ENCODE peak calls at places on chromosomes 3 and 15, in eight cellular contexts. Y, F, T, Q, N, O, A and I are unnamed samples.

GRCh38 chr3:180704532-180704931 is 25.2 kb upstream of the CCDC39 start:
- DNase-seq in Y (no peak), N (no peak), F (no peak), Q (no peak), T (no peak), A (no peak), O (no peak), I (peak; percentile 74)

GRCh38 chr15:70741677-70742293 is 21.6 kb downstream of the UACA start:
- DNase-seq in Q (no peak), T (peak; percentile 79), A (peak; percentile 75), F (peak; percentile 71), Y (no peak), N (no peak), O (no peak), I (peak; percentile 92)

GRCh38 chr3:127014536-127015281 is 31.8 kb downstream of the PLXNA1 start:
- DNase-seq in O (no peak), Q (no peak), N (no peak), A (no peak), F (no peak), Y (no peak), T (no peak), I (no peak)

GRCh38 chr3:20696393-20697045 is 510.5 kb upstream of the SGO1 start:
- DNase-seq in N (no peak), O (no peak), F (no peak), Y (no peak), Q (no peak), A (no peak), T (no peak), I (peak; percentile 25)

GRCh38 chr3:140995881-140996280 is 54.2 kb downstream of the SLC25A36 start:
- DNase-seq in Q (no peak), T (no peak), A (no peak), F (no peak), N (no peak), O (no peak), Y (no peak), I (no peak)

GRCh38 chr3:122060044-122060694 is 5.0 kb downstream of the CD86 start:
- DNase-seq in N (no peak), Q (no peak), A (no peak), T (no peak), O (no peak), Y (no peak), F (no peak), I (peak; percentile 5)

GRCh38 chr3:16513141-16514020 is at the start of gene RFTN1:
- DNase-seq in N (peak; percentile 81), Q (peak; percentile 67), F (peak; percentile 50), O (peak; percentile 54), T (no peak), Y (peak; percentile 60), A (peak; percentile 54), I (peak; percentile 39)

GRCh38 chr3:105619651-105620050 is 249.2 kb downstream of the CBLB start:
- DNase-seq in T (no peak), N (no peak), O (no peak), F (no peak), Y (no peak), Q (no peak), A (no peak), I (no peak)

GRCh38 chr3:24604215-24604614 is 109.6 kb upstream of the THRB start:
- DNase-seq in N (no peak), A (no peak), Q (no peak), Y (no peak), F (no peak), T (no peak), O (no peak), I (no peak)

GRCh38 chr3:137962251-137962650 is 47.7 kb upstream of the CLDN18 start:
- DNase-seq in F (no peak), Y (no peak), N (no peak), A (no peak), T (no peak), Q (no peak), O (no peak), I (no peak)

GRCh38 chr3:184306573-184306972 is 7.5 kb downstream of the PSMD2 start:
- DNase-seq in N (no peak), T (no peak), Q (no peak), A (no peak), F (no peak), O (no peak), Y (no peak), I (no peak)
- H3K4me3 ChIP-seq in N (no peak overlapping the region), T (no peak overlapping the region), Q (no peak overlapping the region), A (no peak overlapping the region), F (no peak overlapping the region), O (no peak overlapping the region), Y (no peak overlapping the region), I (no peak overlapping the region)

GRCh38 chr15:29701151-29701550 is 121.1 kb downstream of the TJP1 start:
- DNase-seq in A (no peak), Q (no peak), N (no peak), T (no peak), F (no peak), Y (no peak), O (no peak), I (no peak)
- H3K36me3 ChIP-seq in A (peaks cover 22% of the 10 kb centered on the region), Q (peaks cover 56% of the 10 kb centered on the region), N (peaks cover 9% of the 10 kb centered on the region), T (peaks cover 26% of the 10 kb centered on the region), F (peaks cover 19% of the 10 kb centered on the region), Y (peaks cover 68% of the 10 kb centered on the region), O (no peaks in the 10 kb centered on the region), I (peaks cover 13% of the 10 kb centered on the region)

DNA sequence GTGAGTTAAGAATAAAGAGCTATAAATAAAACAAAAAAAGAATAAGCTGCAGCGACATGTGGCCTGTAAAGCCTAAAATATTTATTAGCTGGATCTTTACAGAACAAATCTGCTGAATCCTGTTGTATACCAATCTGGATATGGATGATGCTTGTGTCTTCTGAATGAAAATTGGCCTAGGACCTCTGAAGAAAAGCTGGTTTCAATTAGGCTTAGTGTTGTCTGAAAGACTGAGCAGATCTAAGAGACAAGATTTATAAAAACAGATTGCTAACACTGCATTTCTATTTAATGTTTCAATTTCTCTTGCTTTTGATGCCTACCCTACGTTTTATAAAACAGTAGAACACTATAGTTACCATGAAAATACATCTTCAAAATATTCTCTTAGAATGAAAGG is 57.9 kb downstream of the ST3GAL6 start:
- DNase-seq in T (no peak), Y (no peak), N (no peak), O (no peak), A (no peak), F (no peak), Q (no peak), I (no peak)
- H3K4me3 ChIP-seq in T (no peak overlapping the region), Y (no peak overlapping the region), N (no peak overlapping the region), O (no peak overlapping the region), A (no peak overlapping the region), F (no peak overlapping the region), Q (no peak overlapping the region), I (no peak overlapping the region)

GRCh38 chr15:73909616-73910015 is 16.6 kb upstream of the LOXL1 start:
- DNase-seq in T (no peak), O (no peak), Y (no peak), F (no peak), N (no peak), A (no peak), Q (no peak), I (no peak)
- H3K36me3 ChIP-seq in T (no peaks in the 10 kb centered on the region), O (no peaks in the 10 kb centered on the region), Y (peaks cover 38% of the 10 kb centered on the region), F (no peaks in the 10 kb centered on the region), N (peaks cover 3% of the 10 kb centered on the region), A (no peaks in the 10 kb centered on the region), Q (no peaks in the 10 kb centered on the region), I (no peaks in the 10 kb centered on the region)

GRCh38 chr3:66033241-66034138 is 5.2 kb downstream of the MAGI1 start:
- DNase-seq in Q (no peak), Y (no peak), N (no peak), O (no peak), F (no peak), T (no peak), A (no peak), I (no peak)
- H3K4me3 ChIP-seq in Q (no peak overlapping the region), Y (no peak overlapping the region), N (no peak overlapping the region), O (no peak overlapping the region), F (no peak overlapping the region), T (no peak overlapping the region), A (no peak overlapping the region), I (no peak overlapping the region)